ENCODE peak calls at places on chromosome 7, in four cellular contexts. One of them, this sample, is unnamed.

GRCh38 chr7:11341285-11341944 is 367.7 kb downstream of the PHF14 start:
- DNase-seq in GM04504: peak; percentile 9
- DNase-seq in body of pancreas: peak; percentile 16
- DNase-seq in NCI-H1930: peak; percentile 32
- DNase-seq in this sample: no peak

GRCh38 chr7:33286521-33286920 is 157.2 kb downstream of the BBS9 start:
- DNase-seq in body of pancreas: no peak
- DNase-seq in NCI-H1930: no peak
- DNase-seq in GM04504: no peak
- DNase-seq in this sample: no peak

GRCh38 chr7:20798081-20798693 is 11.5 kb upstream of the SP8 start:
- DNase-seq in body of pancreas: peak; percentile 68
- DNase-seq in GM04504: no peak
- DNase-seq in NCI-H1930: peak; percentile 83
- DNase-seq in this sample: no peak

GRCh38 chr7:135801045-135801693 is 52.6 kb upstream of the FAM180A start:
- DNase-seq in NCI-H1930: peak; percentile 58
- DNase-seq in body of pancreas: peak; percentile 28
- DNase-seq in GM04504: peak; percentile 44
- DNase-seq in this sample: peak; percentile 31

GRCh38 chr7:100157334-100158228 is 942 bp downstream of the TRAPPC14 start:
- DNase-seq in GM04504: no peak
- DNase-seq in NCI-H1930: peak; percentile 24
- DNase-seq in body of pancreas: peak; percentile 57
- DNase-seq in this sample: no peak

GRCh38 chr7:142030294-142030693 is 34.6 kb downstream of the MGAM start:
- DNase-seq in NCI-H1930: no peak
- DNase-seq in GM04504: no peak
- DNase-seq in body of pancreas: no peak
- DNase-seq in this sample: no peak

GRCh38 chr7:1286946-1287628 is 54.4 kb downstream of the UNCX start:
- DNase-seq in body of pancreas: no peak
- DNase-seq in GM04504: no peak
- DNase-seq in NCI-H1930: no peak
- DNase-seq in this sample: no peak

GRCh38 chr7:48429117-48429516 is 257.9 kb downstream of the ABCA13 start:
- DNase-seq in GM04504: no peak
- DNase-seq in NCI-H1930: no peak
- DNase-seq in body of pancreas: no peak
- DNase-seq in this sample: no peak

GRCh38 chr7:71497233-71497946 is 365.4 kb downstream of the GALNT17 start:
- DNase-seq in body of pancreas: no peak
- DNase-seq in GM04504: no peak
- DNase-seq in NCI-H1930: no peak
- DNase-seq in this sample: no peak

GRCh38 chr7:15084368-15084767 is 181.8 kb upstream of the DGKB start:
- DNase-seq in GM04504: no peak
- DNase-seq in body of pancreas: no peak
- DNase-seq in NCI-H1930: no peak
- DNase-seq in this sample: no peak

GRCh38 chr7:50497968-50498367 is 47.8 kb upstream of the FIGNL1 start:
- DNase-seq in NCI-H1930: no peak
- DNase-seq in body of pancreas: peak; percentile 31
- DNase-seq in GM04504: no peak
- DNase-seq in this sample: no peak

GRCh38 chr7:73622909-73623797 is 1.2 kb downstream of the MLXIPL start:
- DNase-seq in GM04504: no peak
- DNase-seq in body of pancreas: peak; percentile 54
- DNase-seq in NCI-H1930: no peak
- DNase-seq in this sample: no peak

GRCh38 chr7:42337225-42337905 is 100.4 kb upstream of the GLI3 start:
- DNase-seq in GM04504: no peak
- DNase-seq in body of pancreas: no peak
- DNase-seq in NCI-H1930: no peak
- DNase-seq in this sample: no peak

GRCh38 chr7:21945374-21946227 is at the start of gene CDCA7L:
- DNase-seq in NCI-H1930: peak; percentile 56
- DNase-seq in GM04504: peak; percentile 43
- DNase-seq in body of pancreas: peak; percentile 76
- DNase-seq in this sample: peak; percentile 61

GRCh38 chr7:512541-513311 is 6.9 kb downstream of the PDGFA start:
- DNase-seq in NCI-H1930: no peak
- DNase-seq in body of pancreas: peak; percentile 93
- DNase-seq in GM04504: no peak
- DNase-seq in this sample: no peak

GRCh38 chr7:28830831-28831230 is 127.3 kb downstream of the TRIL start:
- DNase-seq in NCI-H1930: no peak
- DNase-seq in body of pancreas: no peak
- DNase-seq in GM04504: no peak
- DNase-seq in this sample: no peak

GRCh38 chr7:5484921-5485320 is 61.3 kb upstream of the TNRC18 start:
- DNase-seq in GM04504: no peak
- DNase-seq in NCI-H1930: no peak
- DNase-seq in body of pancreas: no peak
- DNase-seq in this sample: no peak

GRCh38 chr7:146781352-146782116 is 664.9 kb downstream of the CNTNAP2 start:
- DNase-seq in GM04504: no peak
- DNase-seq in body of pancreas: no peak
- DNase-seq in NCI-H1930: no peak
- DNase-seq in this sample: no peak

GRCh38 chr7:75638607-75639070 is 100.1 kb downstream of the HIP1 start:
- DNase-seq in NCI-H1930: no peak
- DNase-seq in GM04504: no peak
- DNase-seq in body of pancreas: peak; percentile 60
- DNase-seq in this sample: no peak

GRCh38 chr7:44368885-44369284 is 43.5 kb upstream of the CAMK2B start:
- DNase-seq in NCI-H1930: no peak
- DNase-seq in body of pancreas: no peak
- DNase-seq in GM04504: no peak
- DNase-seq in this sample: no peak

GRCh38 chr7:726854-727103 is 280 bp downstream of the DNAAF5 start:
- DNase-seq in body of pancreas: no peak
- DNase-seq in NCI-H1930: no peak
- DNase-seq in GM04504: no peak
- DNase-seq in this sample: no peak

GRCh38 chr7:143279186-143280098 is 5.3 kb upstream of the TMEM139 start:
- DNase-seq in body of pancreas: no peak
- DNase-seq in GM04504: peak; percentile 48
- DNase-seq in NCI-H1930: no peak
- DNase-seq in this sample: no peak

GRCh38 chr7:131141443-131141967 is 186.2 kb upstream of the MKLN1 start:
- DNase-seq in NCI-H1930: no peak
- DNase-seq in GM04504: no peak
- DNase-seq in body of pancreas: no peak
- DNase-seq in this sample: no peak

GRCh38 chr7:51324206-51324884 is 7.7 kb upstream of the COBL start:
- DNase-seq in NCI-H1930: no peak
- DNase-seq in GM04504: no peak
- DNase-seq in body of pancreas: no peak
- DNase-seq in this sample: no peak

GRCh38 chr7:107387077-107387476 is 82.8 kb upstream of the GPR22 start:
- DNase-seq in body of pancreas: no peak
- DNase-seq in GM04504: peak; percentile 24
- DNase-seq in NCI-H1930: no peak
- DNase-seq in this sample: no peak

GRCh38 chr7:134113655-134114054 is 13.5 kb upstream of the LRGUK start:
- DNase-seq in NCI-H1930: no peak
- DNase-seq in body of pancreas: no peak
- DNase-seq in GM04504: no peak
- DNase-seq in this sample: no peak

GRCh38 chr7:123798527-123799188 is 46.3 kb upstream of the HYAL4 start:
- DNase-seq in NCI-H1930: no peak
- DNase-seq in GM04504: no peak
- DNase-seq in body of pancreas: no peak
- DNase-seq in this sample: no peak

GRCh38 chr7:150994141-150994837 is 3.5 kb downstream of the NOS3 start:
- DNase-seq in NCI-H1930: no peak
- DNase-seq in GM04504: no peak
- DNase-seq in body of pancreas: no peak
- DNase-seq in this sample: no peak

GRCh38 chr7:29639887-29640600 is 76.4 kb downstream of the PRR15 start:
- DNase-seq in NCI-H1930: no peak
- DNase-seq in GM04504: no peak
- DNase-seq in body of pancreas: no peak
- DNase-seq in this sample: no peak

GRCh38 chr7:157621131-157621681 is 284.4 kb downstream of the DNAJB6 start:
- DNase-seq in body of pancreas: no peak
- DNase-seq in GM04504: no peak
- DNase-seq in NCI-H1930: no peak
- DNase-seq in this sample: no peak

GRCh38 chr7:44637788-44638594 is 31.6 kb downstream of the OGDH start:
- DNase-seq in GM04504: peak; percentile 85
- DNase-seq in NCI-H1930: no peak
- DNase-seq in body of pancreas: no peak
- DNase-seq in this sample: peak; percentile 57